ENCODE peak calls at places on chromosomes 6 and 20, in nine cellular contexts. F, O, U, Y, G, R, M, E and X are unnamed samples.

GRCh38 chr20:2093200-2093781 is 8.3 kb upstream of the STK35 start:
- DNase-seq in E (no peak), F (peak), Y (no peak), O (no peak), G (no peak), R (peak), U (no peak), M (peak), X (no peak)

GRCh38 chr6:101400341-101400740 is 6.8 kb downstream of the GRIK2 start:
- DNase-seq in F (no peak), R (no peak), O (no peak), M (no peak), G (no peak), Y (no peak), E (no peak), U (no peak), X (no peak)

GRCh38 chr6:38723783-38724182 is 8.7 kb downstream of the DNAH8 start:
- DNase-seq in E (no peak), M (no peak), Y (no peak), O (no peak), F (no peak), U (no peak), R (no peak), G (no peak), X (no peak)

GRCh38 chr20:58447733-58448391 is 58.8 kb downstream of the VAPB start:
- DNase-seq in F (peak), E (no peak), M (peak), Y (peak), O (no peak), U (peak), G (no peak), R (peak), X (no peak)

GRCh38 chr6:20534906-20535305 is 649 bp downstream of the CDKAL1 start:
- DNase-seq in R (no peak), U (no peak), F (no peak), E (no peak), M (no peak), O (no peak), G (no peak), Y (no peak), X (no peak)

GRCh38 chr20:10763117-10763516 is 89.3 kb upstream of the JAG1 start:
- DNase-seq in R (no peak), Y (no peak), M (no peak), G (no peak), E (no peak), U (no peak), F (no peak), O (no peak), X (no peak)

GRCh38 chr6:17580518-17581048 is 19.5 kb upstream of the FAM8A1 start:
- DNase-seq in M (peak), E (peak), G (peak), U (no peak), F (no peak), Y (no peak), R (no peak), O (peak), X (peak)

GRCh38 chr20:19712737-19713260 is 45.3 kb upstream of the RIN2 start:
- DNase-seq in Y (no peak), E (no peak), M (no peak), G (no peak), U (peak), O (no peak), F (no peak), R (no peak), X (no peak)

GRCh38 chr6:157411368-157411767 is 30.4 kb downstream of the ZDHHC14 start:
- DNase-seq in F (no peak), O (no peak), Y (no peak), U (no peak), R (no peak), M (no peak), E (no peak), G (no peak), X (no peak)

GRCh38 chr6:144264270-144265060 is 20.7 kb upstream of the UTRN start:
- DNase-seq in O (no peak), Y (no peak), E (no peak), U (no peak), G (peak), F (no peak), M (no peak), R (peak), X (peak)

GRCh38 chr20:51763965-51764602 is 4.1 kb downstream of the ATP9A start:
- DNase-seq in G (no peak), O (no peak), M (no peak), Y (no peak), R (no peak), F (no peak), E (no peak), U (no peak), X (no peak)

GRCh38 chr20:51768759-51769517 is 748 bp upstream of the ATP9A start:
- DNase-seq in O (peak), U (no peak), E (no peak), F (no peak), R (no peak), M (no peak), G (no peak), Y (no peak), X (no peak)

GRCh38 chr20:51769941-51770615 is 1.9 kb upstream of the ATP9A start:
- DNase-seq in R (no peak), E (no peak), U (no peak), O (no peak), F (no peak), G (no peak), M (no peak), Y (no peak), X (no peak)

GRCh38 chr20:51767867-51768758 is at the start of gene ATP9A:
- DNase-seq in G (no peak), R (no peak), F (peak), U (peak), O (peak), E (peak), Y (no peak), M (peak), X (peak)

GRCh38 chr20:51767018-51767866 is 948 bp downstream of the ATP9A start:
- DNase-seq in E (peak), M (peak), U (peak), G (peak), O (peak), R (peak), Y (peak), F (peak), X (peak)
- TF ChIP-seq POLR2A in E (no peak), M (no peak), U (peak), G (no peak), O (no peak), R (no peak), Y (no peak), F (peak), X (peak)

GRCh38 chr6:149922642-149923326 is at the start of gene RAET1G:
- DNase-seq in R (peak), G (peak), M (peak), O (peak), U (peak), F (peak), Y (peak), E (peak), X (peak)
- TF ChIP-seq POLR2A in R (peak), G (no peak), M (no peak), O (no peak), U (peak), F (no peak), Y (no peak), E (no peak), X (peak)

GRCh38 chr20:38343107-38343797 is 3.0 kb upstream of the LBP start:
- DNase-seq in U (peak), R (no peak), F (peak), O (no peak), Y (peak), G (no peak), M (peak), E (no peak), X (peak)
- TF ChIP-seq POLR2A in U (no peak), R (no peak), F (peak), O (no peak), Y (no peak), G (no peak), M (no peak), E (no peak), X (no peak)

GRCh38 chr6:30626484-30627366 is at the start of gene ATAT1:
- DNase-seq in R (peak), U (peak), Y (peak), E (peak), G (peak), O (peak), F (peak), M (peak), X (peak)
- TF ChIP-seq POLR2A in R (peak), U (peak), Y (peak), E (no peak), G (no peak), O (peak), F (peak), M (no peak), X (peak)

DNA sequence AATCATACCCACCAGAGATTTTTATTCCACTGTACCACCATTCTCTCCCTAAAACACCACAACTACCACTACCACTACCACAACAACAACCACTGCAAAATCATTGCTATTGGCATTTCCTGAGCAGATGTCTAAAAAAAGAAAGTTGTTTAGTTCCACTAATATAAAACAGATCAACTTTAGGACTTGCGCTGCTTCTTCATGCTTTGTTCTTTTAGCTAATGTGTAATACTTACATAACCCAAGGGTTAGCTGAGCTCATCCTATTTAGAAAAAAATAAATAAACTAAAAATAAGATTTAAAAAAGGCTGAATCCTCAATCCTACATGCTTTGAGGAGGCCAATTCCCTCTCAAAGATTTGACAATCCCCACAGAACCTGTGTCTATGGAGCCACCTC is 11.4 kb downstream of the IYD start:
- DNase-seq in Y (no peak), O (no peak), G (no peak), E (no peak), R (no peak), M (no peak), F (no peak), U (no peak), X (no peak)
- TF ChIP-seq POLR2A in Y (no peak), O (no peak), G (no peak), E (no peak), R (no peak), M (no peak), F (no peak), U (no peak), X (no peak)

GRCh38 chr20:20734475-20734948 is 22.1 kb upstream of the RALGAPA2 start:
- DNase-seq in Y (no peak), R (no peak), O (no peak), M (no peak), E (no peak), G (no peak), F (no peak), U (no peak), X (no peak)
- TF ChIP-seq POLR2A in Y (no peak), R (no peak), O (no peak), M (no peak), E (no peak), G (no peak), F (no peak), U (no peak), X (no peak)